ENCODE peak calls at places on chromosomes 2 and 18, in five cellular contexts. P is IMR-90; M is cardiac muscle cell; V is CD4-positive, CD25-positive, alpha-beta regulatory T cell; S is A673. H is an unnamed sample. For H3K27me3, the result is how much of the 10 kb centered on the place peaks cover.

GRCh38 chr2:191264647-191265079 is 19.5 kb downstream of the MYO1B start:
- DNase-seq in M (peak), V (no peak), S (no peak), P (peak), H (no peak)

GRCh38 chr2:235024191-235024611 is 72.4 kb downstream of the SH3BP4 start:
- DNase-seq in S (no peak), V (no peak), M (no peak), P (peak), H (no peak)

GRCh38 chr2:64488050-64488974 is 34.4 kb downstream of the LGALSL start:
- DNase-seq in M (peak), S (peak), V (peak), P (peak), H (no peak)

GRCh38 chr2:224101820-224102630 is 62.9 kb upstream of the SERPINE2 start:
- DNase-seq in M (peak), P (peak), S (peak), V (no peak), H (peak)

GRCh38 chr2:84991404-84992151 is 20.6 kb downstream of the KCMF1 start:
- DNase-seq in S (no peak), V (no peak), M (peak), P (peak), H (no peak)

GRCh38 chr2:135258193-135258592 is 206.1 kb downstream of the RAB3GAP1 start:
- DNase-seq in V (no peak), M (no peak), P (no peak), S (no peak), H (no peak)

GRCh38 chr2:5453648-5454390 is 238.4 kb upstream of the SOX11 start:
- DNase-seq in P (peak), S (no peak), M (no peak), V (no peak), H (peak)

GRCh38 chr2:97748397-97748796 is 35.0 kb downstream of the ZAP70 start:
- DNase-seq in S (peak), M (peak), P (no peak), V (peak), H (no peak)

GRCh38 chr2:229270551-229271410 is at the start of gene PID1:
- DNase-seq in M (peak), V (no peak), S (peak), P (peak), H (no peak)

GRCh38 chr2:146312899-146313298 is 1531.9 kb upstream of the ACVR2A start:
- DNase-seq in M (peak), S (peak), P (peak), V (no peak), H (no peak)

GRCh38 chr2:1694371-1695271 is 49.7 kb downstream of the PXDN start:
- DNase-seq in P (no peak), V (no peak), M (no peak), S (no peak), H (no peak)

GRCh38 chr18:11163668-11164067 is 14.3 kb upstream of the PIEZO2 start:
- DNase-seq in S (peak), M (peak), V (no peak), P (peak), H (no peak)

GRCh38 chr2:9135804-9136558 is 70.6 kb upstream of the ASAP2 start:
- DNase-seq in M (peak), S (no peak), P (peak), V (no peak), H (no peak)

GRCh38 chr2:165895974-165896373 is 57.6 kb downstream of the TTC21B start:
- DNase-seq in V (no peak), P (no peak), S (no peak), M (no peak), H (no peak)

GRCh38 chr2:88694015-88694414 is 2.5 kb downstream of the RPIA start:
- DNase-seq in V (no peak), S (no peak), P (no peak), M (no peak), H (no peak)

GRCh38 chr2:344811-345210 is 56.9 kb upstream of the ALKAL2 start:
- DNase-seq in V (no peak), P (no peak), S (no peak), M (no peak), H (no peak)

GRCh38 chr2:171406044-171406443 is 27.7 kb downstream of the METTL8 start:
- DNase-seq in S (no peak), V (no peak), M (no peak), P (no peak), H (no peak)

GRCh38 chr18:23936371-23936958 is 78.1 kb upstream of the TTC39C start:
- DNase-seq in S (peak), M (no peak), P (no peak), V (no peak), H (no peak)

GRCh38 chr2:77938462-77938861 is 416.3 kb upstream of the LRRTM4 start:
- DNase-seq in M (no peak), P (no peak), V (no peak), S (no peak), H (no peak)
- H3K4me3 ChIP-seq in M (no peak), P (no peak), V (no peak), S (no peak), H (no peak)

DNA sequence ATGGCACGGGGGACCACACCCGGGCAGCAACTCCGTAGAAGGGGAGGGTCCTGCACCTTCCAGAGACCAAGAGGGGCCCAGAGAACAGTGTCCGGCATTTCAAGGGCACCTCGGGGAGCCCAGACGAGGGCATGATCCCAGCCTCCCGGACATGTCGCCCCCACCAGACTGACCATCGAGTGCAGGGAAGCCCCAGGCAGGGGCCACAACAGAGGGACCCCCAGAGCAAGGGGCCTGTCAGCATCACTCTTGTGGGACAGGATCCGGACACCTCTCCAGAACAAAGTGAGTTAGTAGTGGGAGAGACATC is 50.4 kb upstream of the CTDP1 start:
- DNase-seq in S (no peak), V (no peak), M (no peak), P (no peak), H (no peak)
- H3K27me3 ChIP-seq in S (under half), V (under half), M (under half), P (under half), H (under half)

GRCh38 chr2:216495656-216496055 is 3.0 kb upstream of the RPL37A start:
- DNase-seq in V (no peak), M (peak), P (peak), S (no peak), H (no peak)

GRCh38 chr2:216498418-216499413 is at the start of gene RPL37A:
- DNase-seq in P (peak), V (peak), S (peak), M (peak), H (peak)

GRCh38 chr2:216499641-216500218 is 1.1 kb downstream of the RPL37A start:
- DNase-seq in M (peak), V (no peak), P (peak), S (no peak), H (no peak)

GRCh38 chr2:216497808-216498366 is 757 bp upstream of the RPL37A start:
- DNase-seq in V (no peak), P (no peak), S (no peak), M (peak), H (no peak)

GRCh38 chr2:216497382-216497781 is 1.3 kb upstream of the RPL37A start:
- DNase-seq in S (no peak), M (no peak), P (no peak), V (no peak), H (no peak)
- H3K4me3 ChIP-seq in S (no peak), M (no peak), P (no peak), V (peak), H (no peak)

DNA sequence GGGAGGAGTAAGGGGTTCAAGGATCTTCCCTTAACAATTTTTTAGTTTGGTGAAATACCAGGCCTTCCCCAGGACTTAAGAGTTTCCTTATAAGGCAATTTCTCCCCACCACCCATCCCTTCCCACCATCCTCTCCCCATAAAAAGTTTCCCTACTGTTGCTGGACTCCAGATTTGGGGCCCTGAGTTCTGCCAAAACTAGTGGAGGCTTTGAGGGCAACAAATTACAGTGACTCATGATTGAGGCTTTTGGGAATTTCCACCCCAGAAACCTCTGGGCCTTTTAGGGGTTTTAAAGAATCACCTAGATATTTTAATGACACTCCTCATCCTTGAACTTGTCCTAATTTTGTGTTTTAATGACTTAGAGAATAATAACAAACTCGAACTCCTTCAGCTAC is 14.3 kb upstream of the EN1 start:
- DNase-seq in M (no peak), V (no peak), P (no peak), S (no peak), H (no peak)
- H3K27me3 ChIP-seq in M (half or more), V (under half), P (half or more), S (under half), H (half or more)

GRCh38 chr18:31042068-31042390 is 513 bp downstream of the DSC3 start:
- DNase-seq in S (no peak), P (no peak), V (no peak), M (no peak), H (no peak)
- H3K4me3 ChIP-seq in S (no peak), P (no peak), V (no peak), M (peak), H (peak)

H was measured in kidney epithelial cell.